ENCODE peak calls at places on chromosomes 13 and 19, in nine cellular contexts. F is sigmoid colon, J is SK-N-SH, H is H1, W is prostate gland, Z is upper lobe of left lung, D is esophagus muscularis mucosa, K is suprapubic skin, L is HCT116. R is an unnamed sample. For H3K9me3, the result is how much of the 10 kb centered on the place peaks cover.

GRCh38 chr13:35496761-35497386 is 20.4 kb upstream of the MAB21L1 start:
- DNase-seq in K (no peak), L (no peak), F (no peak), W (no peak), D (no peak), Z (no peak), H (no peak), J (no peak), R (no peak)

GRCh38 chr13:72473321-72473720 is 254.1 kb downstream of the MZT1 start:
- DNase-seq in Z (no peak), L (no peak), H (no peak), K (no peak), J (no peak), F (no peak), W (no peak), D (no peak), R (no peak)

GRCh38 chr13:99386495-99386894 is 79.3 kb upstream of the GPR183 start:
- DNase-seq in H (no peak), Z (no peak), L (no peak), J (no peak), K (no peak), F (no peak), W (no peak), D (no peak), R (no peak)

GRCh38 chr13:76470991-76471390 is 415.2 kb downstream of the KCTD12 start:
- DNase-seq in F (no peak), L (no peak), K (no peak), Z (no peak), J (no peak), W (no peak), H (no peak), D (no peak), R (no peak)

GRCh38 chr19:14944456-14944855 is 3.2 kb downstream of the OR7C2 start:
- DNase-seq in D (no peak), K (no peak), H (no peak), F (no peak), W (no peak), L (no peak), Z (no peak), J (no peak), R (no peak)

GRCh38 chr19:4910594-4911273 is 1.4 kb downstream of the UHRF1 start:
- DNase-seq in H (no peak), K (no peak), D (no peak), J (peak), Z (peak), F (no peak), W (no peak), L (no peak), R (peak)

GRCh38 chr19:6250024-6250605 is 29.7 kb downstream of the MLLT1 start:
- DNase-seq in J (no peak), W (no peak), L (no peak), H (no peak), D (no peak), K (no peak), F (no peak), Z (no peak), R (no peak)

GRCh38 chr19:48444933-48445194 is 919 bp upstream of the GRWD1 start:
- DNase-seq in H (no peak), J (no peak), L (no peak), W (no peak), F (no peak), K (no peak), Z (no peak), D (no peak), R (no peak)

GRCh38 chr13:77034883-77035282 is 7.9 kb upstream of the FBXL3 start:
- DNase-seq in L (no peak), J (no peak), H (no peak), Z (no peak), D (no peak), F (no peak), W (no peak), K (no peak), R (no peak)

GRCh38 chr13:33164331-33164730 is 121.2 kb downstream of the STARD13 start:
- DNase-seq in K (no peak), Z (no peak), H (no peak), D (no peak), J (no peak), F (no peak), W (no peak), L (no peak), R (no peak)

GRCh38 chr19:41096353-41096752 is 8.1 kb downstream of the CYP2A13 start:
- DNase-seq in J (no peak), Z (no peak), K (no peak), W (no peak), H (no peak), L (no peak), D (no peak), F (no peak), R (no peak)

GRCh38 chr13:29472317-29472961 is 123.0 kb downstream of the SLC7A1 start:
- DNase-seq in D (no peak), W (peak), K (no peak), H (no peak), Z (no peak), F (no peak), L (peak), J (peak), R (peak)

GRCh38 chr19:44702551-44703176 is 3.7 kb downstream of the CEACAM16 start:
- DNase-seq in D (no peak), H (no peak), Z (no peak), L (no peak), J (peak), K (no peak), F (no peak), W (no peak), R (no peak)

GRCh38 chr13:70171151-70171550 is 62.9 kb upstream of the KLHL1 start:
- DNase-seq in H (no peak), F (no peak), Z (no peak), D (no peak), J (no peak), W (no peak), K (no peak), L (no peak), R (peak)

GRCh38 chr13:107043016-107043957 is 475.4 kb upstream of the ARGLU1 start:
- DNase-seq in Z (no peak), K (no peak), J (no peak), W (no peak), L (no peak), F (no peak), H (no peak), D (no peak), R (no peak)

GRCh38 chr19:6611441-6611852 is 20.5 kb upstream of the CD70 start:
- DNase-seq in F (no peak), L (no peak), W (no peak), K (no peak), J (no peak), Z (no peak), H (no peak), D (no peak), R (no peak)

GRCh38 chr19:47445937-47446402 is 25.7 kb downstream of the SLC8A2 start:
- DNase-seq in D (no peak), L (no peak), H (no peak), W (peak), K (no peak), J (peak), Z (peak), F (no peak), R (peak)

GRCh38 chr13:112605531-112605990 is 17.6 kb upstream of the TUBGCP3 start:
- DNase-seq in K (no peak), D (peak), F (no peak), W (no peak), J (no peak), H (no peak), Z (no peak), L (no peak), R (no peak)

GRCh38 chr19:540867-541637 is 2.8 kb upstream of the GZMM start:
- DNase-seq in D (no peak), W (no peak), J (no peak), L (no peak), F (no peak), Z (no peak), H (no peak), K (no peak), R (no peak)

GRCh38 chr19:541699-542098 is 2.2 kb upstream of the GZMM start:
- DNase-seq in D (no peak), Z (no peak), H (no peak), J (no peak), K (no peak), F (no peak), W (no peak), L (no peak), R (no peak)

GRCh38 chr19:538641-539428 is 5.0 kb upstream of the GZMM start:
- DNase-seq in L (no peak), Z (no peak), W (no peak), D (no peak), H (no peak), K (no peak), F (no peak), J (no peak), R (no peak)

GRCh38 chr19:536881-537404 is 5.4 kb downstream of the CDC34 start:
- DNase-seq in F (no peak), H (no peak), K (no peak), J (no peak), W (no peak), L (no peak), Z (no peak), D (no peak), R (no peak)

DNA sequence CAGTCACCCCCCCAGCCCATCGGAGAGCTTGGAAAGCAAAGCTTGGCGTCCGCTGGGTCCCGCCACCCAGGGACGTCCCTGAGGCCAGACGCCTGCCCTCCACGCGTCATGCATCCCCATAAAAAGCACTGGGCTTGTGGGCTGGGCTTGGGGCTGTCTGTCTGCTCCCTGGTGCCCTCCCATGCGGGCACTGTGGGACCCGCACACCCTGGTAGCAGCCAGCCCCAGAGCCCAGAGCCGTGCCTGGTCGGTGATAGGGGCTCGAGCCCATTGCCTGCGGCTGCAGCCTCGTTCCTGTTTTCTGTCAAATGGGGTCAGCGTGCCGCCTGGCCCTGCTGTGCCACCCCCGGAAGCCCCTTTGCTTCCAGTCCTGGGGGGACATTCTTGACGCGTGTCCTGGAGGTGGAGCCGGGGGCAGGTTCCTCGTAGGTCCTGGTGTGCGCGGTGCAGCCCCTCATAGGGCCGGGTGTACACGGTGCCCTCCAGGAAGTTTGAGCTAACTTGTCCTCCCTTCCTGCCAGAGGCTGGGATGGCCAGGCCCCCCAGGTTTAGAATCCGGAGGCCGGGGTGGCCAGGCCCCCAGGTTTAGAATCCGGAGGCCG is 4.3 kb upstream of the GZMM start:
- DNase-seq in L (no peak), K (no peak), W (no peak), H (no peak), Z (no peak), J (no peak), D (no peak), F (peak), R (no peak)
- H3K9me3 ChIP-seq in L (under half), K (under half), W (under half), H (under half), Z (under half), J (under half), D (under half), F (under half), R (under half)

GRCh38 chr13:59229861-59230260 is 933.9 kb downstream of the DIAPH3 start:
- DNase-seq in K (no peak), W (no peak), L (no peak), H (no peak), J (no peak), Z (no peak), D (no peak), F (no peak), R (no peak)

GRCh38 chr13:59230484-59231264 is 933.1 kb downstream of the DIAPH3 start:
- DNase-seq in F (no peak), H (no peak), J (no peak), Z (no peak), D (no peak), L (no peak), K (no peak), W (no peak), R (no peak)

GRCh38 chr13:59229401-59229800 is 934.3 kb downstream of the DIAPH3 start:
- DNase-seq in L (no peak), D (no peak), F (no peak), H (no peak), J (no peak), W (no peak), Z (no peak), K (no peak), R (no peak)
- TF ChIP-seq POLR2AphosphoS5 in L (no peak), D (no peak), F (no peak), H (no peak), J (no peak), W (no peak), Z (no peak), K (no peak), R (no peak)

GRCh38 chr13:101150998-101151397 is 265.3 kb downstream of the NALCN start:
- DNase-seq in L (no peak), F (no peak), H (no peak), Z (no peak), D (no peak), J (peak), W (no peak), K (no peak), R (no peak)

GRCh38 chr13:101152184-101152583 is 264.1 kb downstream of the NALCN start:
- DNase-seq in H (no peak), L (no peak), D (no peak), F (no peak), Z (no peak), K (no peak), W (no peak), J (no peak), R (no peak)

GRCh38 chr13:101157261-101157660 is 259.0 kb downstream of the NALCN start:
- DNase-seq in K (no peak), D (no peak), Z (no peak), L (no peak), J (no peak), W (no peak), H (no peak), F (no peak), R (no peak)

GRCh38 chr13:101155920-101156319 is 260.4 kb downstream of the NALCN start:
- DNase-seq in F (no peak), J (no peak), W (no peak), L (no peak), D (no peak), Z (no peak), H (no peak), K (no peak), R (no peak)
- TF ChIP-seq CTCF in F (no peak), J (peak), W (no peak), L (peak), D (no peak), Z (no peak), H (peak), K (no peak), R (no peak)

GRCh38 chr19:8849232-8849631 is 17.1 kb downstream of the MBD3L1 start:
- DNase-seq in D (no peak), K (no peak), L (no peak), W (no peak), J (no peak), H (no peak), Z (no peak), F (no peak), R (no peak)
- H3K9me3 ChIP-seq in D (under half), K (under half), L (under half), W (under half), J (under half), H (under half), Z (under half), F (under half), R (under half)

GRCh38 chr19:31501427-31502195 is 152.4 kb upstream of the TSHZ3 start:
- DNase-seq in J (no peak), K (peak), F (no peak), L (no peak), W (peak), H (no peak), Z (no peak), D (peak), R (no peak)
- TF ChIP-seq POLR2AphosphoS5 in J (no peak), K (no peak), F (no peak), L (no peak), W (no peak), H (no peak), Z (no peak), D (no peak), R (no peak)

GRCh38 chr19:16628984-16629691 is 1.1 kb upstream of the MED26 start:
- DNase-seq in J (peak), L (no peak), W (no peak), H (no peak), Z (peak), K (no peak), D (no peak), F (peak), R (peak)

GRCh38 chr19:16628183-16628983 is at the start of gene MED26:
- DNase-seq in Z (peak), F (peak), K (peak), H (peak), J (peak), W (peak), L (peak), D (peak), R (peak)

GRCh38 chr19:16626796-16627193 is 1.2 kb downstream of the MED26 start:
- DNase-seq in Z (no peak), L (no peak), W (no peak), H (no peak), D (no peak), J (peak), F (no peak), K (no peak), R (no peak)

GRCh38 chr19:16627194-16627927 is 643 bp downstream of the MED26 start:
- DNase-seq in K (peak), J (peak), D (no peak), F (peak), L (no peak), W (no peak), H (no peak), Z (peak), R (peak)

GRCh38 chr19:16627928-16628182 is 149 bp downstream of the MED26 start:
- DNase-seq in W (no peak), Z (no peak), L (no peak), F (no peak), D (no peak), K (no peak), J (no peak), H (no peak), R (no peak)
- TF ChIP-seq CTCF in W (no peak), Z (no peak), L (no peak), F (no peak), D (no peak), K (no peak), J (no peak), H (no peak), R (no peak)

GRCh38 chr19:8887364-8887763 is 55.2 kb downstream of the MBD3L1 start:
- DNase-seq in F (no peak), W (no peak), Z (no peak), D (no peak), K (no peak), H (no peak), J (no peak), L (no peak), R (no peak)
- H3K9me3 ChIP-seq in F (under half), W (under half), Z (under half), D (under half), K (under half), H (half or more), J (under half), L (under half), R (under half)

DNA sequence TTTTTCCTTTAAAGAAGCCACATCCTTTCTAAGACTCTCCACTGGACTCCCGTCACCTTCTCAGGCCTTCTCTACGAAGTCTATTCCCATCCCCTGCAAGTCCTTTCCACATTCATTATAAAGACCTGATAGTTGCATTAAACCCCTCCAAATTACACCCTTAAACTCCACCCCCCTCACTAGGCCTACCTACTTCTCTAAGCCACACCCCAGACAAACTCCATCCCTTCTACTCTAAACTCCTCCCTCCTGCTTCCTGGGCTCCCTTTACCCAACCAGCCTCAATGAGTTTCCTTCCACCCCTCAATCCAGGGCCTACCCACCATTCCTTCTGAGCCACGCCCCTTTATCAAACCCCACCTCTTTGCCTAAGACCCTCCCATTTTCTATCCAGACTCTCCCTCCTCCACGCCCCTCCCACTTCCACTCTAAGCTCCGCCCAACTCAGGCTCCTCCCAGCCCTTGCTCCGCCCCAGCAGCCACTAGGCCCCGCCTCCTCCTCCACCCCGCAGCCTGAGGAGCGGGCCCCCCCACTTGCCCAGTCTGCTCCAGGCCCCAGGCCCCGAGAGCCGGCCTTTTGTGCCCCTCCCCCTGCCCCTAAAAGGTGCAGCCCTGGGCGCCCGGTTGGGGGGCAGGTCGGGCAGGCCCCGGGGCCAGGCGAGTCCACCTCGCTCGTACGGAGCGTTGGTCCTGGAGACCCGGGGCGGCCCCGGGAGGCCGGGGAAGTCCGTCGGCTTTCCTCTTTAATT is 424 bp downstream of the FIZ1 start:
- DNase-seq in H (peak), F (peak), W (peak), K (peak), D (peak), J (peak), L (peak), Z (peak), R (peak)
- TF ChIP-seq POLR2AphosphoS5 in H (peak), F (peak), W (peak), K (no peak), D (no peak), J (peak), L (peak), Z (no peak), R (no peak)

GRCh38 chr19:32748497-32748896 is 28.9 kb downstream of the TDRD12 start:
- DNase-seq in W (no peak), K (no peak), F (no peak), D (no peak), J (peak), L (no peak), H (no peak), Z (no peak), R (no peak)
- TF ChIP-seq CTCF in W (no peak), K (no peak), F (no peak), D (no peak), J (no peak), L (peak), H (peak), Z (no peak), R (no peak)

DNA sequence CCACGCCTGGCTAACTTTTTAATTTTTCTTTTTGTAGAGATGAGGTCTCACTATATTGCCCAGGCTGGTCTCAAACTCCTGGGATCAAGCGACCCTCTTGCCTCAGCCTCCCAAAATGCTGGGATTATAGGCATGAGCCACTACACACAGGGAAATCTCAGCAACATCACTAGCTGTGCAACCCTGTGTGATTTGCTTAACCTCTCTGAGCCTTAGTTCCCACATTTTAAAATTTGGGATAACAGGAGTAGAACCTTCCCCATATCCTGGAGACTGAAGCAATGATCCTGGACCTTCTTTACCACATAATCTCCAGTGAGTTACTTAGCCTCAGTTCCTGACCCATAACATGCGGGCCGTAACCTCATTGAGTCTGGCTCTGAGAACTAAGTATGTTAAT is 139.1 kb downstream of the IER2 start:
- DNase-seq in W (no peak), J (no peak), K (no peak), Z (no peak), F (no peak), H (no peak), L (no peak), D (no peak), R (no peak)
- H3K9me3 ChIP-seq in W (under half), J (under half), K (under half), Z (under half), F (under half), H (under half), L (under half), D (under half), R (under half)